ENCODE peak calls at places on chromosomes 5 and 9, in nine cellular contexts. One of them, this sample, is unnamed.

GRCh38 chr5:177524539-177524900 is 7.8 kb upstream of the DDX41 start:
- DNase-seq in T-cell: no peak
- DNase-seq in pons: no peak
- DNase-seq in WERI-Rb-1: no peak
- DNase-seq in sciatic nerve: no peak
- DNase-seq in GM10248: no peak
- DNase-seq in COR-L47: no peak
- DNase-seq in effector CD4-positive, alpha-beta T cell: no peak
- DNase-seq in activated naive CD8-positive, alpha-beta T cell treated with anti-CD3 and anti-CD28 coated beads, Interleukin-2, amount 50 U/mL, for 24 hours: no peak
- DNase-seq in this sample: no peak

GRCh38 chr9:118522093-118523028 is 818.2 kb downstream of the TLR4 start:
- DNase-seq in T-cell: no peak
- DNase-seq in activated naive CD8-positive, alpha-beta T cell treated with anti-CD3 and anti-CD28 coated beads, Interleukin-2, amount 50 U/mL, for 24 hours: peak
- DNase-seq in sciatic nerve: no peak
- DNase-seq in COR-L47: peak
- DNase-seq in effector CD4-positive, alpha-beta T cell: no peak
- DNase-seq in pons: peak
- DNase-seq in GM10248: peak
- DNase-seq in WERI-Rb-1: peak
- DNase-seq in this sample: peak

GRCh38 chr5:5229405-5229804 is 89.3 kb downstream of the ADAMTS16 start:
- DNase-seq in T-cell: no peak
- DNase-seq in effector CD4-positive, alpha-beta T cell: no peak
- DNase-seq in pons: no peak
- DNase-seq in activated naive CD8-positive, alpha-beta T cell treated with anti-CD3 and anti-CD28 coated beads, Interleukin-2, amount 50 U/mL, for 24 hours: no peak
- DNase-seq in COR-L47: no peak
- DNase-seq in GM10248: no peak
- DNase-seq in sciatic nerve: no peak
- DNase-seq in WERI-Rb-1: no peak
- DNase-seq in this sample: no peak

GRCh38 chr5:179141867-179142266 is 81.7 kb downstream of the ZNF354C start:
- DNase-seq in pons: no peak
- DNase-seq in activated naive CD8-positive, alpha-beta T cell treated with anti-CD3 and anti-CD28 coated beads, Interleukin-2, amount 50 U/mL, for 24 hours: no peak
- DNase-seq in WERI-Rb-1: no peak
- DNase-seq in T-cell: no peak
- DNase-seq in effector CD4-positive, alpha-beta T cell: no peak
- DNase-seq in GM10248: no peak
- DNase-seq in COR-L47: no peak
- DNase-seq in sciatic nerve: no peak
- DNase-seq in this sample: no peak

GRCh38 chr9:2655411-2655901 is 33.9 kb downstream of the VLDLR start:
- DNase-seq in WERI-Rb-1: no peak
- DNase-seq in T-cell: no peak
- DNase-seq in pons: no peak
- DNase-seq in activated naive CD8-positive, alpha-beta T cell treated with anti-CD3 and anti-CD28 coated beads, Interleukin-2, amount 50 U/mL, for 24 hours: peak
- DNase-seq in GM10248: peak
- DNase-seq in COR-L47: no peak
- DNase-seq in effector CD4-positive, alpha-beta T cell: no peak
- DNase-seq in sciatic nerve: no peak
- DNase-seq in this sample: no peak

GRCh38 chr5:79456890-79457583 is 56.9 kb downstream of the HOMER1 start:
- DNase-seq in COR-L47: no peak
- DNase-seq in T-cell: no peak
- DNase-seq in WERI-Rb-1: no peak
- DNase-seq in GM10248: peak
- DNase-seq in pons: peak
- DNase-seq in sciatic nerve: no peak
- DNase-seq in activated naive CD8-positive, alpha-beta T cell treated with anti-CD3 and anti-CD28 coated beads, Interleukin-2, amount 50 U/mL, for 24 hours: no peak
- DNase-seq in effector CD4-positive, alpha-beta T cell: no peak
- DNase-seq in this sample: no peak

GRCh38 chr5:149303210-149303609 is 31.6 kb downstream of the AFAP1L1 start:
- DNase-seq in activated naive CD8-positive, alpha-beta T cell treated with anti-CD3 and anti-CD28 coated beads, Interleukin-2, amount 50 U/mL, for 24 hours: no peak
- DNase-seq in T-cell: no peak
- DNase-seq in WERI-Rb-1: no peak
- DNase-seq in COR-L47: no peak
- DNase-seq in GM10248: no peak
- DNase-seq in sciatic nerve: no peak
- DNase-seq in effector CD4-positive, alpha-beta T cell: no peak
- DNase-seq in pons: no peak
- DNase-seq in this sample: no peak

GRCh38 chr5:152331718-152332117 is 73.4 kb downstream of the NMUR2 start:
- DNase-seq in activated naive CD8-positive, alpha-beta T cell treated with anti-CD3 and anti-CD28 coated beads, Interleukin-2, amount 50 U/mL, for 24 hours: no peak
- DNase-seq in T-cell: no peak
- DNase-seq in pons: no peak
- DNase-seq in GM10248: no peak
- DNase-seq in effector CD4-positive, alpha-beta T cell: no peak
- DNase-seq in sciatic nerve: no peak
- DNase-seq in COR-L47: no peak
- DNase-seq in WERI-Rb-1: no peak
- DNase-seq in this sample: no peak

GRCh38 chr5:80142996-80143395 is 107.8 kb downstream of the THBS4 start:
- DNase-seq in GM10248: no peak
- DNase-seq in activated naive CD8-positive, alpha-beta T cell treated with anti-CD3 and anti-CD28 coated beads, Interleukin-2, amount 50 U/mL, for 24 hours: no peak
- DNase-seq in T-cell: no peak
- DNase-seq in pons: no peak
- DNase-seq in sciatic nerve: no peak
- DNase-seq in effector CD4-positive, alpha-beta T cell: no peak
- DNase-seq in WERI-Rb-1: no peak
- DNase-seq in COR-L47: no peak
- DNase-seq in this sample: no peak